ENCODE peak calls at places on chromosomes 5 and 9, in four cellular contexts. A is WTC11, U is HepG2, Z is A549. D is an unnamed sample.

GRCh38 chr5:173888473-173889135 is 455 bp downstream of the CPEB4 start:
- DNase-seq in Z (no peak), A (peak), U (no peak), D (peak)

GRCh38 chr5:74595143-74595915 is 45.2 kb downstream of the ENC1 start:
- DNase-seq in U (peak), Z (peak), A (no peak), D (peak)

GRCh38 chr5:170648546-170648945 is 135.0 kb upstream of the GABRP start:
- DNase-seq in U (no peak), Z (peak), A (no peak), D (no peak)

GRCh38 chr5:28542968-28543367 is 1504.6 kb upstream of the CDH9 start:
- DNase-seq in A (no peak), U (no peak), Z (no peak), D (no peak)

GRCh38 chr9:22452415-22453010 is 5.9 kb downstream of the DMRTA1 start:
- DNase-seq in Z (peak), U (peak), A (peak), D (no peak)

GRCh38 chr9:94783121-94783664 is 56.7 kb downstream of the AOPEP start:
- DNase-seq in U (peak), Z (peak), A (peak), D (peak)

GRCh38 chr9:137969008-137969407 is 91.4 kb downstream of the CACNA1B start:
- DNase-seq in U (no peak), A (no peak), Z (no peak), D (no peak)

GRCh38 chr5:167898361-167899042 is 392.9 kb upstream of the WWC1 start:
- DNase-seq in U (no peak), Z (no peak), A (no peak), D (no peak)

GRCh38 chr9:77945798-77946197 is 85.8 kb downstream of the GNAQ start:
- DNase-seq in A (no peak), U (no peak), Z (no peak), D (no peak)

GRCh38 chr9:95891067-95891466 is 15.6 kb downstream of the ERCC6L2 start:
- DNase-seq in Z (no peak), U (no peak), A (no peak), D (no peak)
- TF ChIP-seq NR3C1 in Z (no peak), U (no peak), A (no peak), D (no peak)

GRCh38 chr9:96137666-96138429 is 164.1 kb downstream of the HSD17B3 start:
- DNase-seq in U (no peak), A (no peak), Z (no peak), D (no peak)

GRCh38 chr9:96141666-96142065 is 160.3 kb downstream of the HSD17B3 start:
- DNase-seq in Z (no peak), U (no peak), A (no peak), D (no peak)

GRCh38 chr9:96140401-96141180 is 161.4 kb downstream of the HSD17B3 start:
- DNase-seq in A (no peak), Z (no peak), U (no peak), D (no peak)

GRCh38 chr9:96138616-96139015 is 163.4 kb downstream of the HSD17B3 start:
- DNase-seq in Z (no peak), U (no peak), A (no peak), D (no peak)

DNA sequence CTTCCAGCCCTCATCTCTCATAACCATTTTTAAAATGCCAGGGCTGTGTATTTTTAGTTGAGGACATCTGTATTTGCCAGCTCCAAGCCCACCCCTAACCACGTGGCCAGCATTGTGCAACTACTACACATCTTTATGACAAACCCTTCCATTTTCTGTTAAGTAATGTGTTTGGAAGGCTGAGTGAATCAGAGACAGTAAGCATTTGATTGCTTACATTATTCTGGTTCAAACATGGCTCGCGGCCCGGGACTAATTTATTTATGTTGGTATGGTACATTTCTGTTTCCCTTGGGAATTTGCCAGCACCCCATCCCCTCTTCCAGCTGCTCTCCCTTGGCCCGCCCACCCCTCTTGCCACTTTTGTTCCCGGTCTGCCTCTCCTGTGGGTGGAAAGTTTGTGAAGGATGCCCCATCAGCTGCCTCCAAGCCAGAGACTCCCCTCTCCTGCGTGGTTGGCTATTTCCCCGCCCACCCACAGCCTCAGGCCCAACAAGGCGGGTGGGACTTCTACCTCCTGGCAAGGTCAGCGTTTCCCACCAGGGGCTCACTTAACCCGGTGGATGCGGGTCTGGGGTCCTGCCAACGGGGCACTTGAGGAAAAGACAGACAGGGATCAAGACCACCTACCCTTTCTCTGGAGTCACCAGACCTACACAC is 162.3 kb downstream of the HSD17B3 start:
- DNase-seq in U (no peak), Z (peak), A (no peak), D (no peak)
- TF ChIP-seq NR3C1 in U (no peak), Z (no peak), A (no peak), D (no peak)

DNA sequence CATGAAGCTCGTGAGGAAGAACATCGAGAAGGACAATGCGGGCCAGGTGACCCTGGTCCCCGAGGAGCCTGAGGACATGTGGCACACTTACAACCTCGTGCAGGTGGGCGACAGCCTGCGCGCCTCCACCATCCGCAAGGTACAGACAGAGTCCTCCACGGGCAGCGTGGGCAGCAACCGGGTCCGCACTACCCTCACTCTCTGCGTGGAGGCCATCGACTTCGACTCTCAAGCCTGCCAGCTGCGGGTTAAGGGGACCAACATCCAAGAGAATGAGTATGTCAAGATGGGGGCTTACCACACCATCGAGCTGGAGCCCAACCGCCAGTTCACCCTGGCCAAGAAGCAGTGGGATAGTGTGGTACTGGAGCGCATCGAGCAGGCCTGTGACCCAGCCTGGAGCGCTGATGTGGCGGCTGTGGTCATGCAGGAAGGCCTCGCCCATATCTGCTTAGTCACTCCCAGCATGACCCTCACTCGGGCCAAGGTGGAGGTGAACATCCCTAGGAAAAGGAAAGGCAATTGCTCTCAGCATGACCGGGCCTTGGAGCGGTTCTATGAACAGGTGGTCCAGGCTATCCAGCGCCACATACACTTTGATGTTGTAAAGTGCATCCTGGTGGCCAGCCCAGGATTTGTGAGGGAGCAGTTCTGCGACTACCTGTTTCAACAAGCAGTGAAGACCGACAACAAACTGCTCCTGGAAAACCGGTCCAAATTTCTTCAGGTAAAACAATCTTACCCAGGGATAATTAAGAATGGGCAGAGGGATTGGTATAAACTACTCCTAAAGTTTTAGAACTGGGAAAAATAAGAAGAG is 12.9 kb downstream of the ITGA1 start:
- DNase-seq in Z (peak), A (peak), U (peak), D (peak)
- TF ChIP-seq NR3C1 in Z (no peak), A (no peak), U (no peak), D (no peak)

DNA sequence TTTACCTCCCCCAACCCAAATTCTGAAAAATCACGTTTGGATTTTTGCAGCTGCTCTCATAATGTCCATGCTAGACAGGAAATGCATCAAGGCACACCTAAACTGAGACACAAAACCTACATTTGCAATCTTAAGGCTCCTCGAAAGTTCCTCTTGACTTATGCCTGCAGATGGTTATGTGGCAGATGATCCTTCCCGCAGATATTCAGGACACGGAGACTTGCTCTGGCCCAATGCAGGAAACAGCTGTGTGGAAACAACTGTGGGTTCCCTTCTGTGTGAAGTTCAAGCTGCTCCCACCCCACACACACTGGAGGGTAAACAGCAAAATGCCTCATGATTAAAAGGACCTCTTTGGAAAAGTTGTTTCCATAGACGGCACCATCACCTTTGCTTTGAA is 253.8 kb downstream of the EBF1 start:
- DNase-seq in U (no peak), A (no peak), Z (no peak), D (no peak)
- TF ChIP-seq NR3C1 in U (no peak), A (no peak), Z (no peak), D (no peak)

GRCh38 chr5:142478116-142478515 is 153.3 kb upstream of the SPRY4 start:
- DNase-seq in U (no peak), A (no peak), Z (no peak), D (no peak)

GRCh38 chr5:142473038-142473437 is 148.2 kb upstream of the SPRY4 start:
- DNase-seq in Z (no peak), U (no peak), A (no peak), D (no peak)

GRCh38 chr5:142474426-142474825 is 149.6 kb upstream of the SPRY4 start:
- DNase-seq in Z (no peak), U (no peak), A (no peak), D (no peak)

GRCh38 chr5:142475102-142475501 is 150.3 kb upstream of the SPRY4 start:
- DNase-seq in A (peak), U (no peak), Z (no peak), D (no peak)

DNA sequence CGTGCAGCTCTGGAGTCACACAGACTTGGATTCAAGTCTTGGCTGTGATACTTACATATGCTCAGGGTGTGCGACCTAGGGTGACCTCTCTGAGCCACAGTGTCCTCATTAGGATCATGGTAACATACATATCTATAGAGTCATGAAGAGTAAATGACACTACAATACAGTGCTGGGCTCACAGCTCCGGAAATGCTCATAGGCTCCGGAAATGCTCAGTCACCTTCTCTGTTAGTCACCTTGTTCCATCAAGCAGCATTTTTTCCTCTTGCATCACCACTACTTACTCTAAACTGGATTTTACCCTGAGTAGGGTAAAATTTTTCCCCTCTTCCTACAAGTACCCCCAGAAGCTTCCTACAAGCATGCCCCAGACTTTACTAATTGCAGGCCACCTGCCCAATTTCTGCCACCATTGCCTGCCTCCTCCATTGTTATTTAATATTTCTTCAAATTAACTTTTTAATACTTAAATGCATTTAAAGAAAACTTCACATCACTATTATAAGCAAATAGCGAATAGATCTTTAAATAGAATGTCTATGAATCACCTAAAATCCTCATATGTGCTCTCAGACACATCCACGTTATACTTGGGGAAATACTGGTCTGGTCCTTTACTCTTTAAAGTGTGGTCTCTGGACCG is 147.6 kb upstream of the SPRY4 start:
- DNase-seq in Z (peak), U (peak), A (no peak), D (peak)
- TF ChIP-seq NR3C1 in Z (no peak), U (no peak), A (no peak), D (no peak)

D was measured in K562.